ENCODE peak calls at places on chromosomes 5 and 9, in seven cellular contexts. B is HCT116, F is OCI-LY7, G is psoas muscle, L is HepG2, E is lower lobe of right lung, R is ascending aorta. U is an unnamed sample. For H3K4me1, the result is how much of the 10 kb centered on the place peaks cover.

GRCh38 chr9:82558855-82559615 is 503.9 kb downstream of the RASEF start:
- DNase-seq in B (no peak), F (no peak), G (no peak), L (peak), E (no peak), R (no peak), U (no peak)

GRCh38 chr5:27810458-27810857 is 772.1 kb upstream of the CDH9 start:
- DNase-seq in B (no peak), F (no peak), G (no peak), L (no peak), E (no peak), R (no peak), U (no peak)

GRCh38 chr5:16271851-16272250 is 92.3 kb upstream of the MARCHF11 start:
- DNase-seq in B (no peak), F (no peak), G (no peak), L (peak), E (no peak), R (no peak), U (no peak)

GRCh38 chr5:112709416-112709815 is 28.3 kb upstream of the APC start:
- DNase-seq in B (no peak), F (no peak), G (no peak), L (no peak), E (no peak), R (no peak), U (no peak)

GRCh38 chr5:16411235-16411634 is 54.4 kb downstream of the ZNF622 start:
- DNase-seq in B (no peak), F (no peak), G (no peak), L (no peak), E (no peak), R (no peak), U (no peak)

GRCh38 chr9:82670000-82670399 is 392.9 kb downstream of the RASEF start:
- DNase-seq in B (no peak), F (no peak), G (no peak), L (no peak), E (no peak), R (no peak), U (no peak)

GRCh38 chr9:73116030-73116429 is 35.6 kb upstream of the ANXA1 start:
- DNase-seq in B (no peak), F (no peak), G (no peak), L (no peak), E (no peak), R (no peak), U (no peak)

GRCh38 chr5:137032929-137033328 is 466.2 kb downstream of the SPOCK1 start:
- DNase-seq in B (no peak), F (no peak), G (no peak), L (no peak), E (no peak), R (no peak), U (no peak)

GRCh38 chr5:172403191-172403794 is 51.0 kb downstream of the SH3PXD2B start:
- DNase-seq in B (no peak), F (no peak), G (peak), L (no peak), E (no peak), R (peak), U (no peak)

GRCh38 chr5:179344301-179345178 is 721 bp downstream of the ADAMTS2 start:
- DNase-seq in B (no peak), F (no peak), G (no peak), L (no peak), E (peak), R (no peak), U (no peak)

GRCh38 chr5:76709762-76710161 is 6.2 kb upstream of the F2R start:
- DNase-seq in B (no peak), F (no peak), G (no peak), L (no peak), E (no peak), R (no peak), U (no peak)

GRCh38 chr5:9283021-9283420 is 262.9 kb downstream of the SEMA5A start:
- DNase-seq in B (no peak), F (no peak), G (no peak), L (no peak), E (no peak), R (no peak), U (no peak)

GRCh38 chr9:124122813-124123462 is 111.4 kb downstream of the LHX2 start:
- DNase-seq in B (no peak), F (peak), G (no peak), L (no peak), E (no peak), R (no peak), U (no peak)

GRCh38 chr5:55993628-55994501 is 898 bp downstream of the IL6ST start:
- DNase-seq in B (no peak), F (peak), G (no peak), L (no peak), E (no peak), R (no peak), U (no peak)

GRCh38 chr5:24245821-24246220 is 399.0 kb downstream of the CDH10 start:
- DNase-seq in B (no peak), F (no peak), G (no peak), L (no peak), E (no peak), R (no peak), U (no peak)

GRCh38 chr9:37002413-37003217 is 31.5 kb downstream of the PAX5 start:
- DNase-seq in B (no peak), F (peak), G (no peak), L (no peak), E (no peak), R (no peak), U (no peak)

DNA sequence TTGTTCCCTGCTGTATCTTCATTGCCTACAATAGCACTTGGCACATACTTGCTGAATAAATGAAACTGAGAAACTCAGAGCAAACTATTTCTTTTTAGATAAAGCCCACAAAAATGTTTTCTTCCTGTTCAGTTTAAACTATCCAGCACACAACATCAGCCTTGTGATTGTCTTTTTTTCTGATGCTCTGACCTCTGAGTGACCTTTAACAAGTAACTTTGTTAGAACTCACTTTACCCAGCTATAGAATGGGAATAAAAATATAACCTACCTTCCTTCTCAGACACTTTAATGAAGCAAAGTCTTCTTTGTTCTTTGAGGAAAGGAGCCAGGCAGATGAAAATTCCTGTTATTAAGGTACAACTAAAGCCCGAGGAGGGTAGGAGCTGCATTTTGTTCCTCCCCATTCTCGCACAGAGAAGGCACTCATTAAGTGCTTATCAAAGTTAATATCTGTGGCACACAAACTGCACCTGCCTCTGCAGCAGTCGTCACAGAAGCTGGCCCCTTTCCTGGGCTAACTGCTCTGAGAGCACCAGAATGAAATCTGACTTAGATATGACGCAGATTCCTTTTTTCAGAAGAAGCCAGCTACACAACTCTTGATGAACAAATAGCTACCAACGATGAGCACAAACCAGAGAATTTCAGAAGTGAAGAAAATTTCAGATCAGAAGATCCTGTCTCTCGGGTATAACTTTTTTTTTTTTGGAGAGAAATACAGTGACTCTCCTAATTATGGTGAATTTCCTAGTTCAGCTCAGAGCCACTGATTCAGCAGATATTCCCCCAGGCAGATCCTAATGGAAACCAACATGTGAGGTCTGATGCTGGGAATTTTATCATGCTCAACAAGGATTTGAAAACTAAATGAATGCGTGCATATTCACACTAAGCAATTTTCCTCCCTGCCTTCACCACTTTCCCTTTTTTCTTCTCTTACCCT is 31.0 kb upstream of the NR3C1 start:
- DNase-seq in B (no peak), F (peak), G (peak), L (no peak), E (no peak), R (no peak), U (no peak)
- H3K4me3 ChIP-seq in B (no peak), F (peak), G (peak), L (no peak), E (peak), R (no peak), U (no peak)

GRCh38 chr5:88876714-88877113 is 6.3 kb downstream of the MEF2C start:
- DNase-seq in B (no peak), F (no peak), G (no peak), L (no peak), E (no peak), R (no peak), U (no peak)
- H3K4me1 ChIP-seq in B (under half), F (half or more), G (half or more), L (under half), E (under half), R (under half), U (half or more)

DNA sequence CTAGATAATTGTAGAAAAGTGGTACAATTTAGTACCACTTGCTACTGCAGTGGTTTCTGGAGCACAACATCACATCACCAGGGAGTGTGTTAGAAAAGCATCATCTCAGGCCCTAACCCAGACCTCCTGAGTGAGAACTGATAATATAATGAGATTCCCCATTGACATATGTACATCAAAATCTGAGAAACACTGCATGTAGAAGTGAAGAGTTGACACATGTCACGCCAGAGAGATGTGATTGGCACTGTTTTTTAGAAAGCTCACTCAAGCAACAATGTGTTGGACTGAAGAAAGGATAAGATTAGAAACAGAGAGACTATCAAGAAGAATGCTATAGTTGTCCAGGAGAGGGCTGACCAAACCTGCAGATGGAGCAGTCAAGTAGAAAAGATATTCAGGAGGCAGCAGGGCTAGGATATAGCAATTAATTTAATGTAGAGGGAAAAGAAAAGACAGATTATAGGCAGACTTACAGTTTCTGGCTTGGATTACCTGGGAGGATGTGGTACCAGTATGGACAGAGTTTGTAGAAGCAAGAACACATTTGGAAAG is 324.4 kb upstream of the ADAMTSL1 start:
- DNase-seq in B (no peak), F (no peak), G (no peak), L (no peak), E (no peak), R (no peak), U (no peak)
- TF ChIP-seq CTCF in B (no peak), F (no peak), G (no peak), L (no peak), E (no peak), R (no peak), U (no peak)

DNA sequence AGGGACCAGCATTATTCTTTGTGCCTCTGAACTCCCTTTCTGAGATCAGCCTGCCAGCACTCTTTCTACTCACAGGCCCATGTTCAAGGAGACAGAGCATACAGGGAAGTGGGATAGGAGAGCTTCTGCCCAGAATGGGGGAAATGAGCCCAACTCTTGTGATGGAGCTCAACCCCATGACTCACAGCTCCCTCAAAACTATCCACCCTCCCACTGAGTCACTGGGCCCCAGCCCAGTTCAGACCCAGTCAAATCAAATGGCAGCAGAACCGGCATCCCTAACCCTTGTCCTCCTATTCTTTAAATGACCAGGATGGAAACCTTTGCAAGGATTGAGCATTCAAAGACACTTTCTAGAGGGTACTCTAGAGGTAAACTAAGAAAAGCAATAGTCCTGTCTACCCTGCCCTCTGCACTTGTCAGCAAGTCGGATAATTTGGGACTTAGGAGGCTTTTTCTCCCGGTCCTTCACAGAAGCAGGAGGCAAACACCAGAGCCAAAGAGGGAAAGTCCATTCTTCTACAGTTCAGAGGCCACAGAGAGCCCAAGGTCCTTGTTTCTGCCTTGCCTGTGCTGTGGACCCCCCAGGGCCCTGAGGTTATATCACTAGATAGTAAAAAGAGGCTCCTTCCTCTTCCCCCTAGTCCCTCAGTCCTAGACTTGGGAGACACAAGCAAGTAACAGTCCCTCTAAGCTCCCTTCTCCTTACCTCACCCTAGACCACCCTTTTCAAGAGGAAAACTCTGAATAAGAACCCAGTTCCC is 3.2 kb downstream of the ATOSB start:
- DNase-seq in B (no peak), F (no peak), G (peak), L (no peak), E (no peak), R (no peak), U (no peak)
- H3K4me3 ChIP-seq in B (no peak), F (peak), G (no peak), L (no peak), E (peak), R (no peak), U (no peak)

DNA sequence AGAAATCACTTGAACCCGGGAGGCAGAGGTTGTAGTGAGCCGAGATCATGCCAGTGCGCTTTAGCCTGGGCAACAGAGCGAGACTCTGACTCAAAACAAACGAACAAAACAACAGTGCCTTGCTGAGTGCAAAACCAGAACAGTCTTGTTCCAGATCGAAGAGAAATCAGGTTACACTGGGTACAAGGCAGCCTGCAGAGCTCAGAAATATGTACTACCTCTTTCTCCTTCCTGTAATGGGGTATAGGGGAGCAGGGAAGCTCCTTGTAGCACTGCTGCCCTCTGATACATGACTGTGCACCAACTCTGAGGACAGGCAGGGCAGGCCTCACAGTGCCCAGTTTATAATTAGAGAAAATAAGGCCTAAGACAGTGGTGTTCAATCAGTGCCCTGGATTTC is 24.7 kb downstream of the TBC1D2 start:
- DNase-seq in B (no peak), F (no peak), G (no peak), L (no peak), E (no peak), R (no peak), U (no peak)
- H3K4me1 ChIP-seq in B (under half), F (under half), G (under half), L (half or more), E (under half), R (under half), U (under half)

GRCh38 chr5:175718401-175719108 is 60.7 kb downstream of the HRH2 start:
- DNase-seq in B (peak), F (peak), G (no peak), L (no peak), E (peak), R (no peak), U (peak)
- TF ChIP-seq CTCF in B (peak), F (peak), G (peak), L (peak), E (peak), R (peak), U (peak)

GRCh38 chr5:177131711-177132503 is 1.7 kb upstream of the NSD1 start:
- DNase-seq in B (no peak), F (no peak), G (peak), L (no peak), E (peak), R (no peak), U (no peak)

GRCh38 chr5:177133119-177133844 is at the start of gene NSD1:
- DNase-seq in B (no peak), F (peak), G (peak), L (no peak), E (peak), R (peak), U (peak)

GRCh38 chr5:177133845-177134652 is 476 bp downstream of the NSD1 start:
- DNase-seq in B (no peak), F (peak), G (peak), L (no peak), E (peak), R (no peak), U (peak)

GRCh38 chr5:177131352-177131710 is 2.2 kb upstream of the NSD1 start:
- DNase-seq in B (no peak), F (no peak), G (no peak), L (no peak), E (no peak), R (no peak), U (no peak)

DNA sequence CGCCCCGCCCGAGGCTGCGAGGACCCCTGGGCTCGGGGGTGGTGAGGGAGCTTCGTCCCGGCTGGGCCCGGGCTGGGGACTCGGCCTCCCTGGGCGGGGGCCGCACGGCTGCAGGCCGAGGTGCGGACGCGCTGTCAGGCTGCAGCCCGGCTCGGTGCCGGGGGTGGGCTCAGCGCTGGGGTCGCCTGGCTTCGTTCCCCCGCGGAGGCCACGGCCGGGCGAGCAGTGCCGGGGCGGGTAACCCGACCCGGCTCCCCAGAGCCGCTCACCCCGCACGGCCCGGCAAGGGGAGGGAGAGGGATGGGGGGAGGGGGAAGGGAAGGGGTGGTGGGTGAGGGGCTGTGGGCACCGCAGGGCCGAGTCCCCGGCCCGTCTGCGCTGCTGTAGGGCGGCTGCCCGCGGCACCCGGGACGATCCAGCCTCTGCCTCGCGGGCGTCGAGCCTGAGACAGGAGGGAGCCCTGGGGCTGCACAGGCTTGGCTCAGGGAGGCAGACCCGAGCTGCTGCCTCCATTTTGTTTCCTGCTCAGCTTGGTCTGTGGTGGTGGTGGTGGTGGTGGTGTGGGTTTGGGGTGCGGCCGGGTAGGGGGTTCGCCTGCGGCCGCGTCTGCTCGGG is 962 bp upstream of the NSD1 start:
- DNase-seq in B (no peak), F (no peak), G (peak), L (no peak), E (no peak), R (no peak), U (peak)
- H3K4me3 ChIP-seq in B (no peak), F (peak), G (peak), L (no peak), E (peak), R (peak), U (peak)

GRCh38 chr9:99113418-99114048 is 8.6 kb downstream of the TGFBR1 start:
- DNase-seq in B (no peak), F (no peak), G (no peak), L (no peak), E (no peak), R (no peak), U (no peak)

GRCh38 chr9:99114846-99115500 is 10.1 kb downstream of the TGFBR1 start:
- DNase-seq in B (no peak), F (no peak), G (no peak), L (no peak), E (no peak), R (no peak), U (no peak)

GRCh38 chr9:99112750-99113417 is 8.0 kb downstream of the TGFBR1 start:
- DNase-seq in B (no peak), F (peak), G (no peak), L (no peak), E (no peak), R (no peak), U (no peak)

GRCh38 chr9:99115947-99116543 is 11.1 kb downstream of the TGFBR1 start:
- DNase-seq in B (no peak), F (no peak), G (no peak), L (no peak), E (no peak), R (no peak), U (no peak)

DNA sequence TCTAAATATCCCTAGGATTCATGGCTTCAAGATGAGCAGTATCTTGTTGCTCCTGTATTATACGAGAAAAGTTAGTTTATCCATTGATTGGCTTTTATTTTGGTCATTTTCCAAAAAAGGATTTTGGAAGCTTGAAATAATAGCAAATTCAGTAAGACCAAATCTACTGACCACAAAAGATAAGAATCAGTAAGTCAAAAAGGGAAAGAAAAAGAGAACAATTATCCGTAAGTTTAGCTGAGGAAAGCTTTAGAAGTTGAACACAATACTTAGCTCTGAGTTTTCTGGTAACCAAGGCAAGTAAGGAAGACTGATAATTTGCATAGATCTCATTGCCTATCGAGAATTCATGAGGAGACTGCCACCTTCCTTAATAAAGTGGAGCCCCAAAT is 9.1 kb downstream of the TGFBR1 start:
- DNase-seq in B (no peak), F (no peak), G (no peak), L (no peak), E (no peak), R (no peak), U (no peak)
- H3K4me1 ChIP-seq in B (under half), F (half or more), G (half or more), L (under half), E (half or more), R (under half), U (half or more)